ENCODE peak calls at places on chromosomes 1 and 21, in five cellular contexts. B is CD4-positive, alpha-beta memory T cell; O is A172; S is activated naive CD8-positive, alpha-beta T cell treated with anti-CD3 and anti-CD28 coated beads, Interleukin-2, amount 50 U/mL, for 24 hours; W is stimulated activated CD8-positive, alpha-beta memory T cell treated with anti-CD3 and anti-CD28 coated beads, Interleukin-12 subunit alpha, Interleukin-12 subunit beta, amount 100 ng/mL, for 4 hours. U is an unnamed sample.

GRCh38 chr1:236395780-236396664 is 1.9 kb downstream of the EDARADD start:
- DNase-seq in B (no peak), O (no peak), S (peak; percentile 18), W (no peak), U (no peak)

GRCh38 chr1:155218854-155219591 is 10.5 kb downstream of the MTX1 start:
- DNase-seq in B (no peak), O (peak; percentile 82), S (no peak), W (no peak), U (no peak)

GRCh38 chr1:15676010-15676409 is 8.1 kb upstream of the PLEKHM2 start:
- DNase-seq in B (no peak), O (no peak), S (no peak), W (no peak), U (no peak)

GRCh38 chr1:109388884-109389637 is 8.7 kb downstream of the SORT1 start:
- DNase-seq in B (no peak), O (no peak), S (no peak), W (no peak), U (no peak)

GRCh38 chr21:43691801-43692200 is 27.1 kb upstream of the PDXK start:
- DNase-seq in B (no peak), O (no peak), S (no peak), W (no peak), U (no peak)

GRCh38 chr1:156063997-156064285 is 3.0 kb downstream of the RAB25 start:
- DNase-seq in B (no peak), O (no peak), S (no peak), W (no peak), U (no peak)

GRCh38 chr1:202282596-202283283 is 59.0 kb downstream of the UBE2T start:
- DNase-seq in B (no peak), O (no peak), S (no peak), W (no peak), U (no peak)

GRCh38 chr1:193602705-193603104 is 416.3 kb upstream of the B3GALT2 start:
- DNase-seq in B (no peak), O (no peak), S (no peak), W (no peak), U (peak; percentile 44)

GRCh38 chr1:201173736-201174135 is 16.9 kb upstream of the IGFN1 start:
- DNase-seq in B (no peak), O (no peak), S (no peak), W (no peak), U (no peak)

GRCh38 chr1:9920606-9921005 is 10.5 kb upstream of the CTNNBIP1 start:
- DNase-seq in B (no peak), O (no peak), S (no peak), W (no peak), U (no peak)

GRCh38 chr1:15430787-15431570 is 7.3 kb upstream of the CTRC start:
- DNase-seq in B (peak; percentile 67), O (no peak), S (peak; percentile 83), W (peak; percentile 56), U (peak; percentile 73)

GRCh38 chr1:39458991-39459390 is 32.4 kb upstream of the BMP8A start:
- DNase-seq in B (no peak), O (no peak), S (no peak), W (no peak), U (no peak)